ENCODE peak calls at places on chromosomes 6 and 20, in four cellular contexts. One of them, this sample, is unnamed.

GRCh38 chr20:4546786-4547185 is 174.9 kb upstream of the PRND start:
- DNase-seq in T1000: peak; percentile 7
- DNase-seq in pancreas: no peak
- DNase-seq in midbrain: no peak
- DNase-seq in this sample: no peak

GRCh38 chr20:53736757-53737403 is 143.2 kb upstream of the ZNF217 start:
- DNase-seq in T1000: no peak
- DNase-seq in midbrain: no peak
- DNase-seq in pancreas: no peak
- DNase-seq in this sample: no peak

GRCh38 chr6:49328051-49328450 is 135.0 kb downstream of the MMUT start:
- DNase-seq in midbrain: no peak
- DNase-seq in T1000: no peak
- DNase-seq in pancreas: no peak
- DNase-seq in this sample: no peak

GRCh38 chr6:118725944-118726343 is 74.6 kb upstream of the CEP85L start:
- DNase-seq in pancreas: no peak
- DNase-seq in T1000: no peak
- DNase-seq in midbrain: no peak
- DNase-seq in this sample: no peak

GRCh38 chr20:50520222-50520877 is 10.2 kb downstream of the PTPN1 start:
- DNase-seq in midbrain: no peak
- DNase-seq in pancreas: no peak
- DNase-seq in T1000: no peak
- DNase-seq in this sample: no peak

GRCh38 chr20:41170386-41171105 is 33.2 kb downstream of the PLCG1 start:
- DNase-seq in T1000: no peak
- DNase-seq in pancreas: no peak
- DNase-seq in midbrain: no peak
- DNase-seq in this sample: no peak

GRCh38 chr6:148538251-148539190 is 195.9 kb downstream of the SASH1 start:
- DNase-seq in pancreas: no peak
- DNase-seq in T1000: no peak
- DNase-seq in midbrain: peak; percentile 54
- DNase-seq in this sample: no peak

GRCh38 chr20:49281059-49281912 is 3.4 kb upstream of the ZNFX1 start:
- DNase-seq in pancreas: no peak
- DNase-seq in midbrain: no peak
- DNase-seq in T1000: no peak
- DNase-seq in this sample: peak; percentile 45

GRCh38 chr6:129162605-129163004 is 279.7 kb downstream of the LAMA2 start:
- DNase-seq in midbrain: no peak
- DNase-seq in T1000: no peak
- DNase-seq in pancreas: no peak
- DNase-seq in this sample: no peak

GRCh38 chr6:169169375-169169774 is 84.3 kb downstream of the THBS2 start:
- DNase-seq in T1000: no peak
- DNase-seq in midbrain: no peak
- DNase-seq in pancreas: no peak
- DNase-seq in this sample: no peak

GRCh38 chr20:37193226-37193625 is 13.9 kb upstream of the MROH8 start:
- DNase-seq in pancreas: no peak
- DNase-seq in T1000: no peak
- DNase-seq in midbrain: no peak
- DNase-seq in this sample: no peak

GRCh38 chr6:28531479-28532128 is 5.9 kb downstream of the GPX5 start:
- DNase-seq in midbrain: no peak
- DNase-seq in T1000: no peak
- DNase-seq in pancreas: no peak
- DNase-seq in this sample: no peak

GRCh38 chr20:32482251-32483220 is 102.6 kb downstream of the NOL4L start:
- DNase-seq in T1000: no peak
- DNase-seq in pancreas: peak; percentile 83
- DNase-seq in midbrain: no peak
- DNase-seq in this sample: peak; percentile 75

GRCh38 chr6:69378326-69378725 is 418.5 kb downstream of the LMBRD1 start:
- DNase-seq in midbrain: no peak
- DNase-seq in pancreas: no peak
- DNase-seq in T1000: no peak
- DNase-seq in this sample: no peak

GRCh38 chr6:45956176-45956575 is 59.5 kb downstream of the CLIC5 start:
- DNase-seq in T1000: no peak
- DNase-seq in midbrain: no peak
- DNase-seq in pancreas: no peak
- DNase-seq in this sample: no peak

GRCh38 chr6:151690303-151690702 is 117.2 kb upstream of the ESR1 start:
- DNase-seq in pancreas: no peak
- DNase-seq in midbrain: peak; percentile 5
- DNase-seq in T1000: no peak
- DNase-seq in this sample: no peak

GRCh38 chr6:43489277-43490072 is 12.1 kb downstream of the TJAP1 start:
- DNase-seq in midbrain: peak; percentile 95
- DNase-seq in T1000: no peak
- DNase-seq in pancreas: no peak
- DNase-seq in this sample: no peak

GRCh38 chr20:7346562-7346961 is 579.1 kb downstream of the BMP2 start:
- DNase-seq in T1000: peak; percentile 48
- DNase-seq in midbrain: no peak
- DNase-seq in pancreas: no peak
- DNase-seq in this sample: no peak

GRCh38 chr6:168189679-168190405 is 110.8 kb upstream of the FRMD1 start:
- DNase-seq in T1000: no peak
- DNase-seq in midbrain: no peak
- DNase-seq in pancreas: no peak
- DNase-seq in this sample: peak; percentile 24

GRCh38 chr6:134741193-134741521 is 208.7 kb downstream of the ALDH8A1 start:
- DNase-seq in T1000: no peak
- DNase-seq in midbrain: peak; percentile 31
- DNase-seq in pancreas: no peak
- DNase-seq in this sample: peak; percentile 5

GRCh38 chr6:6724319-6725119 is 136.0 kb downstream of the LY86 start:
- DNase-seq in T1000: no peak
- DNase-seq in pancreas: no peak
- DNase-seq in midbrain: peak; percentile 63
- DNase-seq in this sample: peak; percentile 76

GRCh38 chr20:25293507-25293906 is 45.6 kb downstream of the PYGB start:
- DNase-seq in midbrain: no peak
- DNase-seq in T1000: no peak
- DNase-seq in pancreas: no peak
- DNase-seq in this sample: no peak

GRCh38 chr6:136783021-136783420 is 9.3 kb downstream of the MAP3K5 start:
- DNase-seq in pancreas: no peak
- DNase-seq in midbrain: no peak
- DNase-seq in T1000: no peak
- DNase-seq in this sample: no peak

GRCh38 chr20:23117738-23118137 is 31.6 kb upstream of the CD93 start:
- DNase-seq in pancreas: no peak
- DNase-seq in T1000: no peak
- DNase-seq in midbrain: no peak
- DNase-seq in this sample: no peak

GRCh38 chr6:72037006-72037405 is 150.7 kb downstream of the RIMS1 start:
- DNase-seq in midbrain: no peak
- DNase-seq in pancreas: no peak
- DNase-seq in T1000: no peak
- DNase-seq in this sample: no peak

GRCh38 chr20:35840403-35840802 is 68.6 kb downstream of the PHF20 start:
- DNase-seq in T1000: no peak
- DNase-seq in midbrain: no peak
- DNase-seq in pancreas: no peak
- DNase-seq in this sample: no peak

GRCh38 chr20:49187330-49188100 is 619 bp downstream of the STAU1 start:
- DNase-seq in midbrain: no peak
- DNase-seq in pancreas: peak; percentile 79
- DNase-seq in T1000: no peak
- DNase-seq in this sample: peak; percentile 56

GRCh38 chr6:160118620-160119234 is 2.9 kb upstream of the SLC22A1 start:
- DNase-seq in pancreas: no peak
- DNase-seq in midbrain: no peak
- DNase-seq in T1000: no peak
- DNase-seq in this sample: no peak

GRCh38 chr6:163249651-163250101 is 164.8 kb upstream of the QKI start:
- DNase-seq in T1000: no peak
- DNase-seq in midbrain: peak; percentile 79
- DNase-seq in pancreas: no peak
- DNase-seq in this sample: no peak